ENCODE peak calls at places on chromosomes 16 and 17, in five cellular contexts. A is EH; G is activated naive CD4-positive, alpha-beta T cell treated with anti-CD3 and anti-CD28 coated beads for 36 hours; V is HAP-1; B is NCI-H2081. F is an unnamed sample.
A peak's percentile ranks its signal among the peaks of the same experiment; 100 is the strongest.

GRCh38 chr17:27622914-27623313 is 8.1 kb upstream of the LGALS9 start:
- DNase-seq in A (no peak), G (no peak), V (no peak), B (no peak), F (no peak)

GRCh38 chr17:65085397-65085796 is 28.9 kb upstream of the GNA13 start:
- DNase-seq in A (peak; percentile 20), G (no peak), V (no peak), B (no peak), F (peak; percentile 50)

GRCh38 chr16:35516551-35516950 is 2057.1 kb downstream of the TP53TG3F start:
- DNase-seq in A (no peak), G (no peak), V (no peak), B (peak; percentile 12), F (no peak)

GRCh38 chr16:11245222-11245737 is 10.7 kb downstream of the SOCS1 start:
- DNase-seq in A (no peak), G (no peak), V (no peak), B (no peak), F (no peak)

GRCh38 chr17:59300941-59301340 is 30.5 kb upstream of the YPEL2 start:
- DNase-seq in A (no peak), G (no peak), V (no peak), B (no peak), F (no peak)

GRCh38 chr16:19879241-19879792 is 5.3 kb downstream of the GPRC5B start:
- DNase-seq in A (peak; percentile 3), G (no peak), V (peak; percentile 51), B (peak; percentile 98), F (peak; percentile 82)

GRCh38 chr16:29114476-29115012 is 129.7 kb downstream of the LAT start:
- DNase-seq in A (no peak), G (no peak), V (no peak), B (no peak), F (no peak)

GRCh38 chr16:73023320-73023719 is 24.6 kb downstream of the ZFHX3 start:
- DNase-seq in A (no peak), G (no peak), V (no peak), B (no peak), F (no peak)

GRCh38 chr17:70076189-70076588 is 1.2 kb downstream of the KCNJ16 start:
- DNase-seq in A (no peak), G (no peak), V (no peak), B (no peak), F (no peak)

F was measured in H9.